ENCODE peak calls at places on chromosome 14, in nine cellular contexts. L, R, J, W, O, P, X, S and M are unnamed samples.

GRCh38 chr14:104576607-104577332 is 2.8 kb upstream of the C14orf180 start:
- DNase-seq in S (no peak), R (no peak), W (no peak), X (no peak), L (no peak), J (peak), O (peak), P (peak), M (no peak)

GRCh38 chr14:75068294-75069020 is 984 bp upstream of the ZC2HC1C start:
- DNase-seq in S (no peak), X (peak), P (no peak), J (no peak), R (no peak), O (peak), L (no peak), W (no peak), M (no peak)

GRCh38 chr14:106813477-106813823 is 1287.1 kb downstream of the TMEM121 start:
- DNase-seq in R (no peak), S (no peak), P (no peak), W (no peak), L (no peak), O (no peak), X (no peak), J (no peak), M (no peak)

GRCh38 chr14:31159682-31160296 is 47.8 kb downstream of the HECTD1 start:
- DNase-seq in O (peak), S (no peak), R (no peak), P (peak), X (no peak), W (no peak), L (no peak), J (no peak), M (no peak)

GRCh38 chr14:68257969-68258368 is 438.4 kb downstream of the RAD51B start:
- DNase-seq in O (no peak), P (no peak), W (no peak), J (no peak), X (no peak), S (no peak), R (no peak), L (no peak), M (no peak)

GRCh38 chr14:32166029-32166428 is 35.8 kb upstream of the RNU6-7 start:
- DNase-seq in R (no peak), J (no peak), W (no peak), P (no peak), L (no peak), S (no peak), O (no peak), X (no peak), M (no peak)

GRCh38 chr14:56846970-56847928 is 37.0 kb upstream of the OTX2 start:
- DNase-seq in X (no peak), S (no peak), O (no peak), J (no peak), R (no peak), L (no peak), W (no peak), P (no peak), M (no peak)

GRCh38 chr14:55938249-55938791 is 179.9 kb upstream of the PELI2 start:
- DNase-seq in W (no peak), P (peak), X (peak), J (no peak), L (no peak), R (no peak), S (no peak), O (peak), M (peak)

GRCh38 chr14:61841145-61841544 is 78.9 kb downstream of the SNAPC1 start:
- DNase-seq in J (no peak), X (no peak), P (no peak), L (no peak), O (peak), S (no peak), R (no peak), W (no peak), M (no peak)

GRCh38 chr14:95413289-95414215 is 93.8 kb upstream of the CLMN start:
- DNase-seq in L (no peak), X (no peak), O (peak), R (no peak), W (no peak), P (no peak), J (no peak), S (no peak), M (no peak)

GRCh38 chr14:50768693-50769092 is 62.3 kb downstream of the NIN start:
- DNase-seq in W (no peak), O (peak), S (no peak), R (no peak), X (no peak), P (peak), L (no peak), J (no peak), M (no peak)

GRCh38 chr14:49984419-49984818 is 91.5 kb downstream of the ARF6 start:
- DNase-seq in S (no peak), P (no peak), J (no peak), R (no peak), W (no peak), O (no peak), L (no peak), X (no peak), M (no peak)

GRCh38 chr14:97107760-97108159 is 310.6 kb downstream of the VRK1 start:
- DNase-seq in O (peak), L (no peak), X (no peak), S (no peak), R (no peak), W (no peak), P (no peak), J (no peak), M (no peak)

GRCh38 chr14:24483604-24484252 is 24.3 kb downstream of the CMA1 start:
- DNase-seq in O (peak), S (no peak), J (no peak), P (peak), X (no peak), L (no peak), R (no peak), W (no peak), M (no peak)